ENCODE peak calls at places on chromosome X, in eight cellular contexts. Y is neural progenitor cell, M is tibial artery, S is A549, G is GM23248, Q is astrocyte, W is H9, B is SJSA1. T is an unnamed sample.

GRCh38 chrX:10681167-10681566 is 60.8 kb upstream of the MID1 start:
- DNase-seq in Q (no peak), S (no peak), M (no peak), G (no peak), Y (no peak), W (no peak), B (no peak), T (no peak)

GRCh38 chrX:83511208-83511607 is 3.1 kb downstream of the POU3F4 start:
- DNase-seq in B (no peak), Q (peak; percentile 36), Y (peak; percentile 73), M (no peak), W (peak; percentile 60), G (no peak), S (no peak), T (no peak)

GRCh38 chrX:72621619-72622485 is 49.2 kb upstream of the HDAC8 start:
- DNase-seq in M (no peak), S (peak; percentile 15), Y (no peak), W (no peak), G (peak; percentile 71), Q (peak; percentile 53), B (no peak), T (no peak)

GRCh38 chrX:9456250-9457074 is 8.4 kb upstream of the TBL1X start:
- DNase-seq in W (no peak), M (no peak), Q (no peak), Y (no peak), S (no peak), G (no peak), B (no peak), T (no peak)

GRCh38 chrX:56066016-56066415 is 166.1 kb upstream of the KLF8 start:
- DNase-seq in S (no peak), Q (no peak), G (no peak), Y (no peak), M (no peak), W (no peak), B (no peak), T (no peak)

GRCh38 chrX:109350621-109351020 is 131.3 kb downstream of the GUCY2F start:
- DNase-seq in Y (no peak), B (no peak), W (no peak), M (no peak), S (no peak), Q (no peak), G (no peak), T (no peak)

GRCh38 chrX:38628587-38628986 is 67.2 kb downstream of the TSPAN7 start:
- DNase-seq in Y (no peak), M (no peak), W (no peak), S (no peak), B (no peak), G (no peak), Q (no peak), T (no peak)

GRCh38 chrX:54280466-54280865 is 77.4 kb downstream of the WNK3 start:
- DNase-seq in S (no peak), M (no peak), W (no peak), Y (no peak), Q (no peak), B (no peak), G (no peak), T (no peak)

GRCh38 chrX:9905288-9905687 is 61.9 kb upstream of the CLDN34 start:
- DNase-seq in S (no peak), G (peak; percentile 33), W (no peak), M (no peak), Q (peak; percentile 88), Y (no peak), B (no peak), T (peak; percentile 69)

GRCh38 chrX:15973941-15974340 is 119.3 kb upstream of the AP1S2 start:
- DNase-seq in Q (no peak), S (no peak), Y (no peak), M (peak; percentile 66), G (peak; percentile 6), B (no peak), W (no peak), T (no peak)

GRCh38 chrX:49053223-49054072 is 5.4 kb upstream of the CCDC120 start:
- DNase-seq in W (peak; percentile 79), Q (no peak), G (peak; percentile 63), S (peak; percentile 71), M (no peak), Y (peak; percentile 92), B (peak; percentile 62), T (peak; percentile 64)

GRCh38 chrX:145549476-145549875 is 268.2 kb upstream of the SLITRK2 start:
- DNase-seq in G (no peak), M (no peak), W (no peak), Y (no peak), S (no peak), B (no peak), Q (no peak), T (no peak)

GRCh38 chrX:57285001-57285400 is 1.5 kb upstream of the FAAH2 start:
- DNase-seq in M (no peak), B (no peak), Q (no peak), Y (no peak), G (no peak), W (no peak), S (no peak), T (no peak)

GRCh38 chrX:57282568-57282967 is 3.9 kb upstream of the FAAH2 start:
- DNase-seq in G (no peak), W (no peak), B (no peak), M (no peak), S (peak; percentile 4), Q (no peak), Y (no peak), T (no peak)

GRCh38 chrX:57289089-57289488 is 2.6 kb downstream of the FAAH2 start:
- DNase-seq in M (no peak), Y (no peak), W (no peak), Q (no peak), B (no peak), G (no peak), S (no peak), T (no peak)

DNA sequence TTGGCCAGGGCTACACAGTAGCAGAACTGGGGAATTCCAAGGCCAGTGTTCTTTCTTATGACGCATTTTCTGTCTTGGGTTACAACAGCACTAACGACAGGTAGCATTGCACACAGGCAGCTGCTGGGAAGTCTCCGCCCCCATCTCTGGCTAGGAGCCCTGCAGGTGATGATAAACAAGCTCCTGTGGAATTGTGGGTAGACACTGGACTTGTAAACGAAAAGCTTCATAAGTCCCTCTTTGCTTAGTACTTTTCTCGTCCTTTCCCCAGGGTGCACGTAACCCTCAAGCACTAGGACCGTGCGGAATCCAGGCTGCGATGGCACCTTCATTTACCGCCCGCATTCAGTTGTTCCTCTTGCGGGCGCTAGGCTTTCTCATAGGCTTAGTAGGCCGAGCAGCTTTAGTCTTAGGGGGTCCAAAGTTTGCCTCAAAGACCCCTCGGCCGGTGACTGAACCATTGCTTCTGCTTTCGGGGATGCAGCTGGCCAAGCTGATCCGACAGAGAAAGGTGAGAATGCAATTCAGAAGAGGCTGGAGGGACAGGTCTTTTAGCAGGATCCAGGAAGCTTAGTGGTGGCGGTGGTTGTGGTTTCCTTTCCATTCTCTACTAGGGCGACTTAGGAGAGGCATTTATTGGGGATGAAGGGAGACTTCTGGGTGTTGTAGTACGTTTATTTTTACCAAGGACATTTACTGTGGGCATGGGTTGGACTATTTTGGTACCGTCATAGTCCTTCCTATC is at the start of gene FAAH2:
- DNase-seq in Y (peak; percentile 73), W (peak; percentile 66), G (no peak), Q (no peak), S (peak; percentile 30), B (no peak), M (no peak), T (no peak)
- H3K27ac ChIP-seq in Y (no peak within 1 kb of the TSS), W (no peak within 1 kb of the TSS), G (no peak within 1 kb of the TSS), Q (no peak within 1 kb of the TSS), S (no peak within 1 kb of the TSS), B (no peak within 1 kb of the TSS), M (no peak within 1 kb of the TSS), T (no peak within 1 kb of the TSS)

DNA sequence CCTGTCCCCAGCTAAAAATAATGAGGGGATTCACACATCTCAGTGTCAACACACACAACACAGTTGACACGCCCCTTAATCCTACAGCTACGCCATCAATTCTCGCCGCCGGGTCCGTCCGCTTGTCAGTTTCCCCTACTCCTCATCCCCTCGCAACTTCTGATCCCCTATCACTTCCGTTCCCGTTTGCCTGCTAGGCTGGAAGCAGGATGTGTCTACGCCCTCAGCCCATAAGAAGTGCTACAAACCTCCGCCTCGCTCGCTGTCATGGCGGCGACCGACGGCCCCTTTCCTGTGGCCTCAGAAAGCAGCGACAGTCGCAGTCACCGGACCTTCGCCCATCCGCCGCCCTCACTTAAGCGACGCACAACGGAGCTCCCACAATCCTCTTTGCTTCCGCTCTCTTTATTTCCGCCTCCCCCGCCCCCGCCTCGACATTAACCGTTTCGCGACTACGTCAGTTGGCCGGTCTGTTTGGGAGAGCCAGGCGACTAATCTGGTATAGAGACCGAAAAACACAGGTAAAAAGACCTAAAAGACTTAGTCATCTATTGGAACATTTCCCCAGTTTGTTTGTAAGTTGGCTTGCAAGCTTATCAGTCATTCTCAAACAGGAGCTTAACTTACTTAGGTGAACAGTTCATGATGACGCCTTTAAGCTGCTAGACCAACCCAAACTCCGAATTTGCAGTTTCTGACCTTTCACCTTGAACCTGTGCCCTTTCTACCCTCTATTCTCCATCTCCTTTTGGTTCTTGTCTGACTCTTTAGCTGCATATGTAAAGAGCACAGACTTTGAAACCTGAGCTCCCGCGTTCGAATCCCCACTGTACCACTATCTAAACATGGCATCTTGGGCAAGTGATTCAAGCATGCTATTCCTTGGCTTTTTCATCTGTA is at the start of gene SLC25A53:
- DNase-seq in G (peak; percentile 87), B (peak; percentile 71), W (peak; percentile 89), Y (peak; percentile 91), S (peak; percentile 90), M (peak; percentile 89), Q (peak; percentile 68), T (peak; percentile 83)
- H3K27ac ChIP-seq in G (peak within 1 kb of the TSS; percentile 95), B (peak within 1 kb of the TSS; percentile 95), W (peak within 1 kb of the TSS; percentile 70), Y (peak within 1 kb of the TSS; percentile 87), S (peak within 1 kb of the TSS; percentile 98), M (peak within 1 kb of the TSS; percentile 86), Q (peak within 1 kb of the TSS; percentile 96), T (peak within 1 kb of the TSS; percentile 94)

DNA sequence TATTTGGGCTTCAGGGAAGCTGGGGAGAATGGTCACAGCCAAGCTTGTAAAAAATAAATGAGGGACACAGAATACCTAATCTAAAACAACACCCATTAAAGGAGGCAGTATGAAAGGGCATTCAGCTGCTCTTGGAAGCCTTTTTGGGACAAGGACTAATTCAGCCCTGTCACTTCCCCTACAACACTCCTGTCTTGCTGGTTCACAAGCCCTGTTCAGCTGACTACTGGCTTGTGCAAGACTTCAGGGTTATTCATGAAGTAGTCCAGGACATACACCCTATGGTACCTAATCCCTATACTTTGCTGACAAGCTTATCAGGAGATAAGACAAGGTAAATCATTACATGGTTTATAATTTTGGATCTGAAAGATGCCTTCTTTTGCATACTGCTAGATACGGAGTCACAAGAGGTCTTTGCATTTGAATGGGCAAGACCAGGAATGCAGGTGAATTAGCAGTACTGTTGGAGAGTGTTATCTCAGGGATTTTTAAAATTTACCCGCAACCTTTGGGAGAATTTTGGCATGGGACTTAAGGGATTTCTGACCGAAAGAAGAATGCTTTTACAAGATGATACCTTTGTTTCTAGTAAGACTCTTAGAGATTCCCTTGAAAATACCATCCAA is 103.2 kb upstream of the LANCL3 start:
- DNase-seq in W (no peak), Q (no peak), Y (peak; percentile 7), B (no peak), M (no peak), G (no peak), S (no peak), T (no peak)
- H3K27ac ChIP-seq in W (peak overlapping the region; percentile 69), Q (no peak overlapping the region), Y (no peak overlapping the region), B (no peak overlapping the region), M (no peak overlapping the region), G (no peak overlapping the region), S (no peak overlapping the region), T (no peak overlapping the region)

DNA sequence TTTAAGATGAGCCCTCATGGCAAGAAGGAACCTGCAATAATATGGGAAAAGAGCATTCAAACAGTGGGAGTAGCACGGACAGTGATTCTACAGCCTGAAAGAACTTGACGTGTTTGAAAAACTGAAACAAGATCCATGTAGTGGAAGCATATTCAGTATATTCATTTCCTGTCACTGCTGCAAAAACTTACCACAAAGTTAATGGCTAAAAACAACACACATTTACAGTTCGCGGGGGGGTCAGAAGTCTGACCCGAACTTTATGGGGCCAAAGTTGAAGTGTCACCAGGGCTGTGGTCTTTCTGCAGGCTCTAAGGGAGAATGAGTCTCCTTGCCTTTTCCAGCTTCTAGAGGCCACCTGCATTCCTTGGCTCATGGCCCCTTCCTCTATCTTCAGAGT is 52.6 kb upstream of the ARX start:
- DNase-seq in G (no peak), Y (no peak), M (no peak), Q (no peak), W (no peak), S (no peak), B (no peak), T (no peak)
- H3K27ac ChIP-seq in G (no peak overlapping the region), Y (no peak overlapping the region), M (no peak overlapping the region), Q (no peak overlapping the region), W (no peak overlapping the region), S (no peak overlapping the region), B (no peak overlapping the region), T (no peak overlapping the region)

T was measured in cardiac muscle cell.